ENCODE peak calls at places on chromosomes 1 and 21, in nine cellular contexts. M is sigmoid colon, Q is suprapubic skin, H is esophagus muscularis mucosa, B is GM23338, C is HepG2, Y is HCT116, P is H1, S is upper lobe of left lung. K is an unnamed sample.

GRCh38 chr1:90963651-90964050 is 58.2 kb downstream of the ZNF644 start:
- DNase-seq in M (no peak), Q (no peak), H (no peak), B (no peak), C (no peak), Y (no peak), P (no peak), S (no peak), K (no peak)

GRCh38 chr1:32876341-32877210 is 5.9 kb upstream of the FNDC5 start:
- DNase-seq in M (no peak), Q (no peak), H (no peak), B (peak), C (peak), Y (peak), P (no peak), S (peak), K (no peak)

GRCh38 chr1:234262007-234262753 is 111.1 kb upstream of the COA6 start:
- DNase-seq in M (no peak), Q (no peak), H (no peak), B (no peak), C (no peak), Y (no peak), P (no peak), S (no peak), K (no peak)

GRCh38 chr1:237565236-237565635 is 325.5 kb downstream of the ZP4 start:
- DNase-seq in M (no peak), Q (no peak), H (no peak), B (no peak), C (no peak), Y (no peak), P (no peak), S (no peak), K (no peak)

GRCh38 chr1:91176250-91176649 is 154.4 kb upstream of the ZNF644 start:
- DNase-seq in M (no peak), Q (no peak), H (peak), B (no peak), C (no peak), Y (no peak), P (no peak), S (no peak), K (no peak)

GRCh38 chr1:151972533-151973270 is 21.0 kb downstream of the S100A10 start:
- DNase-seq in M (peak), Q (peak), H (no peak), B (peak), C (no peak), Y (peak), P (no peak), S (no peak), K (peak)

GRCh38 chr1:204651843-204652421 is 33.6 kb downstream of the LRRN2 start:
- DNase-seq in M (no peak), Q (no peak), H (no peak), B (peak), C (no peak), Y (no peak), P (peak), S (peak), K (no peak)

GRCh38 chr1:7538033-7538432 is 233.1 kb upstream of the VAMP3 start:
- DNase-seq in M (no peak), Q (no peak), H (no peak), B (no peak), C (peak), Y (no peak), P (no peak), S (no peak), K (no peak)

GRCh38 chr1:201537966-201538617 is 835 bp upstream of the NAV1 start:
- DNase-seq in M (no peak), Q (no peak), H (no peak), B (peak), C (no peak), Y (no peak), P (no peak), S (no peak), K (no peak)

GRCh38 chr21:34992736-34993135 is 56.4 kb downstream of the RUNX1 start:
- DNase-seq in M (no peak), Q (peak), H (no peak), B (no peak), C (no peak), Y (no peak), P (no peak), S (peak), K (no peak)

GRCh38 chr1:35062518-35063196 is 16.5 kb upstream of the ZMYM1 start:
- DNase-seq in M (no peak), Q (no peak), H (peak), B (no peak), C (no peak), Y (no peak), P (no peak), S (no peak), K (no peak)

GRCh38 chr1:145845514-145846161 is at the start of gene NUDT17:
- DNase-seq in M (peak), Q (peak), H (no peak), B (peak), C (peak), Y (peak), P (peak), S (peak), K (peak)

GRCh38 chr1:88708011-88708410 is 23.9 kb downstream of the PKN2 start:
- DNase-seq in M (no peak), Q (no peak), H (no peak), B (no peak), C (no peak), Y (no peak), P (no peak), S (no peak), K (no peak)

GRCh38 chr1:5686195-5686594 is 306.0 kb downstream of the NPHP4 start:
- DNase-seq in M (no peak), Q (no peak), H (no peak), B (no peak), C (no peak), Y (peak), P (no peak), S (no peak), K (no peak)

GRCh38 chr1:201111156-201111555 is 1.1 kb downstream of the CACNA1S start:
- DNase-seq in M (no peak), Q (no peak), H (no peak), B (no peak), C (no peak), Y (no peak), P (no peak), S (no peak), K (no peak)

GRCh38 chr1:165129568-165130164 is 226.8 kb downstream of the LMX1A start:
- DNase-seq in M (no peak), Q (no peak), H (peak), B (peak), C (peak), Y (peak), P (peak), S (no peak), K (peak)

GRCh38 chr1:21937034-21937371 is at the start of gene HSPG2:
- DNase-seq in M (no peak), Q (no peak), H (no peak), B (no peak), C (no peak), Y (no peak), P (no peak), S (no peak), K (no peak)

GRCh38 chr1:15296602-15297321 is 49.7 kb downstream of the FHAD1 start:
- DNase-seq in M (no peak), Q (no peak), H (no peak), B (no peak), C (no peak), Y (no peak), P (no peak), S (no peak), K (no peak)

DNA sequence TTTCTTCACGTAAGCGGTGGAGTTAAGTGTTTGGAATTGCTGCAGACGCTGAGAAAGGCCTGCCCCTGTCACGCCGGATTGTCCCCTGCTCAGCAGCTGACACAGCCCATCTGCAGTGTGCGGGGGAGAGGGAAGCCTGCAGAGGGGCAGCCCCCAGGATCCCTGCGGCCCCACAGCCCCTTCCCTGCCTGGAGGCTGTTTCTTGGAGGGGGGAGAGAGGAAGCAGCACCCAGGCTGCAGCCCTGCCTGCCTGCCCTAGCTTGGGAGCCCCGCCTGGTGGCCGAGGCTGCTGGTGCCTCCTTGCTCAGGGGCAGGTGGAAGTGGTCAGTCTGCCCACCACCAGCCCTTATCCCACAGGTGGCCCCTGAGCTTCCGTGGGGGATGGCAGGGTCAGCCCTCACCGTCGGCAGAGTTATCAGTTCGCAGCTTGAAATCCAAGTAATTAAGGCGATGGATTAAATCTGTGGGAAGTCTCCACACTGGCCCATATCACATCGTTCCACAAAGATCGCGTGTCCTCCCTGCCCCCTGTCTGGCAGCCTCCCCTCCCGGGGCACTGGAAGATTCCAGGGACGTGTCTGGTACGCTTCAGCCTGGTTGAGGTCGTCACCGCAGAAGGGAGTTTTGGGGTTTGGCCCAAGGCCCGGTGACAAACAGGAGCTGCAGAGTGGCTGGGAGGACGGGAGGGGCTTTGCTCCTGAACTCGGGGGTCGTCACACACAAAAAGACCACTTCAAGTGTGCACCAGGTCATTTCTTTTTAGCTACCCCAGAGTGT is 50.9 kb downstream of the PRDM16 start:
- DNase-seq in M (no peak), Q (no peak), H (no peak), B (no peak), C (no peak), Y (no peak), P (no peak), S (peak), K (no peak)
- TF ChIP-seq CTCF in M (no peak), Q (no peak), H (no peak), B (peak), C (peak), Y (no peak), P (peak), S (no peak), K (no peak)

DNA sequence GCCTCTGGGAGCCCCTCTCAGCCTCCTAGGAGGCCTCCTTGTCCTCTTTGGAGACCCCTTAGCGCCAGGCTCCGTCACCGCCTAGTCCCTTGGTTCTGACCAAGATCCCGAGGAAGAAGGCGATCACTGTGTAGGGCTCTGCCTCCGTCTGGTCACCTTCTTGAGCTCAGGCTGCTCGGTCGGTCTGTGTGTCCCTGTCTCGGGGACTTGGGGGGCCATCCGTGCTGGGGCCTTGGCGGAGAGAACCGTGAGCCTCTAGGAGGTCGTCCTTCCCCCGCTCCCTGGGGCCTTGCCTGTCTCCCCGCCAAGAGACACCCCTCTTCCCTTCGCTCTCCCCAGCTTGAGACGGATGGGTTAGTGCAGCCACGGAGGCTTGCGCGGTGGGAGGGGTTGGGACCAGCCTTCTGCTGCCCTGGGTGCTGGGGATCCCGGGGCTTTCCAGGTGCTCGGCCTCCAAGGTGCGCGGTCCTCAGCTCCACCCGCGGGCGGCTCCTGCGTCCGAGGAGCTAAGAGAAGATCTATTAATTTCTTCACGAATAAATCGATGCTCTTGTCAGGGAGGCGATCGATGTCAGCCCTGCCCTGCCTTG is 701 bp upstream of the INSRR start:
- DNase-seq in M (no peak), Q (no peak), H (no peak), B (peak), C (no peak), Y (no peak), P (no peak), S (no peak), K (no peak)
- TF ChIP-seq POLR2AphosphoS5 in M (no peak), Q (no peak), H (no peak), B (no peak), C (no peak), Y (no peak), P (no peak), S (no peak), K (no peak)

DNA sequence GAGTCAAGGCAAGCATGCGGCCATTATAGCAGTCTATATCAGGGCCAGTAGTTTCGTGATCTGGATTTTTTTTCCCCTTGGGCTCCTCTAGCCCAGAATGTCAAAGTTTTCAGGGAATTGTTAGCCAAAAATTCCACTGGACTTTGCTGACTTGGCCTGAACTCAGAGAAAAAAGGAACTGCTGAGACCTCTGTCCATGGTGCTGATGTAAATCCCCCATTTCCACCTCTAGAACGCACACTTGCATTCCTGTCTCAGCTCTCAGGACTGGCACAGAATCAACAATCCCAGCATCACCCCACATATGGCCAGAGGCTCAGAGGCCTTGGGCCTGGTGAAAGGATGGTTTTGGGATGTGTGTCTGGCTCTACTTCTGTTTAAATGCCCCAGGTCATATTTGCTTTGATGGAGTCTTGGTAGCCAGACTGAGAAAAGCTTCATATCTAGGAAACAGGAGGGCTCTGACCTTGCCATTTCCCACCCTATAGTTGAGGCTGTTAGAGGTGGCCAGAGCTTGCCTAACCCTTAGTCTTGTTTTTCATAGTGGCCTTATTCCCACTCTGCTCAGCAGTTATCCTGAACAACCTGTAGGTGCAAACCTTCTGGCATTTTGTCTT is 16.9 kb upstream of the EFCAB14 start:
- DNase-seq in M (no peak), Q (no peak), H (peak), B (peak), C (peak), Y (peak), P (no peak), S (no peak), K (no peak)
- TF ChIP-seq CTCF in M (no peak), Q (no peak), H (peak), B (peak), C (peak), Y (peak), P (peak), S (no peak), K (no peak)

GRCh38 chr1:82065917-82066316 is 265.2 kb downstream of the ADGRL2 start:
- DNase-seq in M (no peak), Q (no peak), H (no peak), B (no peak), C (no peak), Y (no peak), P (no peak), S (no peak), K (no peak)
- TF ChIP-seq POLR2AphosphoS5 in M (no peak), Q (no peak), H (no peak), B (no peak), C (no peak), Y (no peak), P (no peak), S (no peak), K (no peak)

GRCh38 chr1:46529031-46529630 is 22.3 kb downstream of the KNCN start:
- DNase-seq in M (no peak), Q (no peak), H (no peak), B (no peak), C (no peak), Y (no peak), P (no peak), S (no peak), K (no peak)

GRCh38 chr1:46527474-46528296 is 23.8 kb downstream of the KNCN start:
- DNase-seq in M (peak), Q (peak), H (peak), B (peak), C (peak), Y (peak), P (peak), S (no peak), K (peak)

GRCh38 chr1:46526689-46527291 is 24.7 kb downstream of the KNCN start:
- DNase-seq in M (no peak), Q (no peak), H (no peak), B (peak), C (peak), Y (no peak), P (no peak), S (no peak), K (no peak)

GRCh38 chr1:46530311-46530710 is 21.1 kb downstream of the KNCN start:
- DNase-seq in M (no peak), Q (no peak), H (no peak), B (no peak), C (no peak), Y (no peak), P (no peak), S (no peak), K (no peak)

GRCh38 chr1:46528297-46528955 is 23.0 kb downstream of the KNCN start:
- DNase-seq in M (no peak), Q (no peak), H (no peak), B (peak), C (no peak), Y (no peak), P (no peak), S (no peak), K (no peak)
- TF ChIP-seq CTCF in M (no peak), Q (no peak), H (no peak), B (peak), C (no peak), Y (no peak), P (peak), S (no peak), K (no peak)

GRCh38 chr1:39397487-39397886 is 93.9 kb upstream of the BMP8A start:
- DNase-seq in M (no peak), Q (no peak), H (no peak), B (no peak), C (no peak), Y (no peak), P (no peak), S (no peak), K (no peak)

GRCh38 chr1:39395357-39395831 is 96.0 kb upstream of the BMP8A start:
- DNase-seq in M (no peak), Q (no peak), H (no peak), B (no peak), C (peak), Y (peak), P (no peak), S (no peak), K (no peak)

GRCh38 chr1:39394598-39394997 is 96.8 kb upstream of the BMP8A start:
- DNase-seq in M (no peak), Q (no peak), H (no peak), B (no peak), C (no peak), Y (peak), P (no peak), S (no peak), K (peak)

GRCh38 chr1:39396671-39397070 is 94.8 kb upstream of the BMP8A start:
- DNase-seq in M (no peak), Q (no peak), H (no peak), B (no peak), C (no peak), Y (no peak), P (no peak), S (no peak), K (no peak)

DNA sequence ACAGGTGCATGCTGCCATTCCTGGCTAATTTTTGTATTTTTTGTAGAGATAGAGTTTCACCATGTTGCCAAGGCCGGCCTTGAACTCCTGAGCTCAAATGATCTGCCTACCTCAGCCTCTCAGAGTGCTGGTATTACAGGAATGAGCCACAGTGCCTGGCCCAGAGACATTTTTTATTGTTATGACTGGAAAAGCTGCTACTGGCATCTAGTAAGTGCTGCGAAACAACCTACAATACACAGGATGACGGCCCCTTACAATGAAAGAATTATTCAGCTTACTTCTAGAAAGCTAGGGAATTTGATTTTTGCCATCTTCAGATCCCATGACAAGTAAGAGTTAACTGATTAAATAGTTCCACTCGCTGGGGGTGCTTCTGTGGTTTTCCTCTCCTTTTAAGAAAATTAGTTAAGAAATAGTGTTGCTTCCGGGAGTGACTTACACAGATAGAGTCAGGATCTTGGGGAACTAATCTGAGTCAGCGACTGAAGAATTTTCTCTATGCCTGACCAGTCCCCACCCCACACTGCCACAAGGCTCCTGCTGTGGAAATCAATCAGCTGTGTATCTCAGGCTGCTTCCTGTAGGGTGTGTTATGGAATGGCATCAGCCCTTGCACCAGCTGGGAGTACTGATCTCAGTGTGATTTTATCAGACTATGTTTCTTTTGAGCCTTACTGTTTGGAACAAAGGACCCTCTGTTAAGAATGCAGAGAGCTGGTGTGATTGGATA is 93.0 kb upstream of the BMP8A start:
- DNase-seq in M (peak), Q (peak), H (no peak), B (peak), C (peak), Y (peak), P (no peak), S (no peak), K (no peak)
- TF ChIP-seq POLR2AphosphoS5 in M (no peak), Q (peak), H (peak), B (no peak), C (no peak), Y (peak), P (no peak), S (peak), K (peak)

GRCh38 chr1:198686069-198686728 is 47.4 kb downstream of the PTPRC start:
- DNase-seq in M (no peak), Q (no peak), H (no peak), B (peak), C (peak), Y (peak), P (no peak), S (no peak), K (no peak)
- TF ChIP-seq CTCF in M (no peak), Q (no peak), H (no peak), B (no peak), C (peak), Y (peak), P (no peak), S (no peak), K (peak)

DNA sequence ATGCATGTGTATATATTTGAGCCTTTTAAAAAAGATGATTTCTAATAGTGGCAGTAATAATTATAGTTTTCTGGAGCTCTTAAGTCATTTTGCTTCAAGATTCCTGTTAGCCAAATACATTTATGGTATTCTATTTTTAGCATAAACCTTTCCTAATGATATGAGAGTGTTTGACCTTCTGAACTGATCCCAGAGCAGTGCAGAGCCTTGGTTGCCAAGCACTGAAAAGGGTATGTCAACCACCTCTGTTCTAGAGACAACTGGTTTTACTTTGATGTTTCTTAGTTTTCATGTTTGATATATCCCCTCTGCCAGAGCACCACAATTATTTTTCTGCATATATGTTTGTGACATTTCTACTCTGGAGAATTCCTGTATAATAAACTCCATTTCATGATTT is 15.1 kb upstream of the KCNA3 start:
- DNase-seq in M (no peak), Q (no peak), H (no peak), B (no peak), C (no peak), Y (no peak), P (no peak), S (no peak), K (no peak)
- TF ChIP-seq POLR2AphosphoS5 in M (no peak), Q (no peak), H (no peak), B (no peak), C (no peak), Y (no peak), P (no peak), S (no peak), K (no peak)

GRCh38 chr1:244272471-244273261 is 179.0 kb downstream of the ADSS2 start:
- DNase-seq in M (peak), Q (peak), H (no peak), B (peak), C (peak), Y (peak), P (peak), S (no peak), K (peak)
- TF ChIP-seq CTCF in M (peak), Q (peak), H (peak), B (peak), C (peak), Y (peak), P (peak), S (peak), K (peak)

K was measured in prostate gland.